ENCODE peak calls at places on chromosome 21, in seven cellular contexts. One of them, this sample, is unnamed.

GRCh38 chr21:32499249-32500055 is 85.9 kb downstream of the TCP10L start:
- DNase-seq in naive thymus-derived CD8-positive, alpha-beta T cell: no peak
- DNase-seq in neuronal stem cell: no peak
- DNase-seq in body of pancreas: no peak
- DNase-seq in CD8-positive, alpha-beta memory T cell: no peak
- DNase-seq in midbrain: no peak
- DNase-seq in thyroid gland: no peak
- DNase-seq in this sample: no peak

GRCh38 chr21:46022551-46023107 is 41.1 kb downstream of the COL6A1 start:
- DNase-seq in naive thymus-derived CD8-positive, alpha-beta T cell: no peak
- DNase-seq in neuronal stem cell: no peak
- DNase-seq in body of pancreas: no peak
- DNase-seq in CD8-positive, alpha-beta memory T cell: no peak
- DNase-seq in midbrain: no peak
- DNase-seq in thyroid gland: no peak
- DNase-seq in this sample: no peak

GRCh38 chr21:22981819-22982218 is 1983.6 kb downstream of the NCAM2 start:
- DNase-seq in naive thymus-derived CD8-positive, alpha-beta T cell: no peak
- DNase-seq in neuronal stem cell: no peak
- DNase-seq in body of pancreas: no peak
- DNase-seq in CD8-positive, alpha-beta memory T cell: no peak
- DNase-seq in midbrain: no peak
- DNase-seq in thyroid gland: no peak
- DNase-seq in this sample: no peak

GRCh38 chr21:29145354-29145782 is 14.9 kb downstream of the MAP3K7CL start:
- DNase-seq in naive thymus-derived CD8-positive, alpha-beta T cell: no peak
- DNase-seq in neuronal stem cell: no peak
- DNase-seq in body of pancreas: no peak
- DNase-seq in CD8-positive, alpha-beta memory T cell: no peak
- DNase-seq in midbrain: peak
- DNase-seq in thyroid gland: no peak
- DNase-seq in this sample: no peak

GRCh38 chr21:32565856-32566465 is 19.4 kb downstream of the TCP10L start:
- DNase-seq in naive thymus-derived CD8-positive, alpha-beta T cell: no peak
- DNase-seq in neuronal stem cell: no peak
- DNase-seq in body of pancreas: no peak
- DNase-seq in CD8-positive, alpha-beta memory T cell: no peak
- DNase-seq in midbrain: no peak
- DNase-seq in thyroid gland: no peak
- DNase-seq in this sample: no peak

GRCh38 chr21:40964691-40965090 is 117.7 kb upstream of the DSCAM start:
- DNase-seq in naive thymus-derived CD8-positive, alpha-beta T cell: no peak
- DNase-seq in neuronal stem cell: no peak
- DNase-seq in body of pancreas: no peak
- DNase-seq in CD8-positive, alpha-beta memory T cell: no peak
- DNase-seq in midbrain: no peak
- DNase-seq in thyroid gland: no peak
- DNase-seq in this sample: no peak

GRCh38 chr21:35801388-35801787 is 258.9 kb downstream of the SETD4 start:
- DNase-seq in naive thymus-derived CD8-positive, alpha-beta T cell: no peak
- DNase-seq in neuronal stem cell: no peak
- DNase-seq in body of pancreas: no peak
- DNase-seq in CD8-positive, alpha-beta memory T cell: no peak
- DNase-seq in midbrain: no peak
- DNase-seq in thyroid gland: no peak
- DNase-seq in this sample: no peak

GRCh38 chr21:17673261-17674020 is 60.7 kb upstream of the BTG3 start:
- DNase-seq in naive thymus-derived CD8-positive, alpha-beta T cell: no peak
- DNase-seq in neuronal stem cell: no peak
- DNase-seq in body of pancreas: no peak
- DNase-seq in CD8-positive, alpha-beta memory T cell: no peak
- DNase-seq in midbrain: no peak
- DNase-seq in thyroid gland: no peak
- DNase-seq in this sample: no peak

GRCh38 chr21:43808832-43809251 is 19.5 kb downstream of the RRP1 start:
- DNase-seq in naive thymus-derived CD8-positive, alpha-beta T cell: no peak
- DNase-seq in neuronal stem cell: no peak
- DNase-seq in body of pancreas: no peak
- DNase-seq in CD8-positive, alpha-beta memory T cell: no peak
- DNase-seq in midbrain: no peak
- DNase-seq in thyroid gland: no peak
- DNase-seq in this sample: no peak

GRCh38 chr21:29145837-29146453 is 15.5 kb downstream of the MAP3K7CL start:
- DNase-seq in naive thymus-derived CD8-positive, alpha-beta T cell: no peak
- DNase-seq in neuronal stem cell: no peak
- DNase-seq in body of pancreas: no peak
- DNase-seq in CD8-positive, alpha-beta memory T cell: no peak
- DNase-seq in midbrain: no peak
- DNase-seq in thyroid gland: no peak
- DNase-seq in this sample: peak